ENCODE peak calls at places on chromosome 16, in six cellular contexts. One of them, this sample, is unnamed.

GRCh38 chr16:79651363-79651762 is 50.8 kb upstream of the MAF start:
- DNase-seq in progenitor cell of endocrine pancreas: no peak
- DNase-seq in PC-3: no peak
- DNase-seq in nephron progenitor cell: no peak
- DNase-seq in esophagus squamous epithelium: no peak
- DNase-seq in fibroblast of the aortic adventitia: peak; percentile 9
- DNase-seq in this sample: no peak

GRCh38 chr16:590165-590874 is 454 bp downstream of the RAB40C start:
- DNase-seq in progenitor cell of endocrine pancreas: no peak
- DNase-seq in PC-3: peak; percentile 23
- DNase-seq in nephron progenitor cell: no peak
- DNase-seq in esophagus squamous epithelium: no peak
- DNase-seq in fibroblast of the aortic adventitia: peak; percentile 35
- DNase-seq in this sample: no peak

GRCh38 chr16:48535831-48536599 is 74.0 kb downstream of the N4BP1 start:
- DNase-seq in progenitor cell of endocrine pancreas: no peak
- DNase-seq in PC-3: no peak
- DNase-seq in nephron progenitor cell: peak; percentile 69
- DNase-seq in esophagus squamous epithelium: no peak
- DNase-seq in fibroblast of the aortic adventitia: peak; percentile 80
- DNase-seq in this sample: peak; percentile 47

GRCh38 chr16:68084504-68085258 is 489 bp upstream of the NFATC3 start:
- DNase-seq in progenitor cell of endocrine pancreas: peak; percentile 73
- DNase-seq in PC-3: no peak
- DNase-seq in nephron progenitor cell: peak; percentile 84
- DNase-seq in esophagus squamous epithelium: peak; percentile 54
- DNase-seq in fibroblast of the aortic adventitia: peak; percentile 40
- DNase-seq in this sample: no peak

GRCh38 chr16:79598341-79599181 is 2.0 kb downstream of the MAF start:
- DNase-seq in progenitor cell of endocrine pancreas: peak; percentile 51
- DNase-seq in PC-3: no peak
- DNase-seq in nephron progenitor cell: peak; percentile 66
- DNase-seq in esophagus squamous epithelium: no peak
- DNase-seq in fibroblast of the aortic adventitia: no peak
- DNase-seq in this sample: no peak

GRCh38 chr16:17373533-17373932 is 97.2 kb downstream of the XYLT1 start:
- DNase-seq in progenitor cell of endocrine pancreas: no peak
- DNase-seq in PC-3: no peak
- DNase-seq in nephron progenitor cell: no peak
- DNase-seq in esophagus squamous epithelium: no peak
- DNase-seq in fibroblast of the aortic adventitia: no peak
- DNase-seq in this sample: no peak

GRCh38 chr16:87160218-87160617 is 157.0 kb downstream of the C16orf95 start:
- DNase-seq in progenitor cell of endocrine pancreas: no peak
- DNase-seq in PC-3: no peak
- DNase-seq in nephron progenitor cell: no peak
- DNase-seq in esophagus squamous epithelium: no peak
- DNase-seq in fibroblast of the aortic adventitia: no peak
- DNase-seq in this sample: no peak

GRCh38 chr16:31253642-31254045 is 6.1 kb upstream of the ITGAM start:
- DNase-seq in progenitor cell of endocrine pancreas: no peak
- DNase-seq in PC-3: no peak
- DNase-seq in nephron progenitor cell: no peak
- DNase-seq in esophagus squamous epithelium: no peak
- DNase-seq in fibroblast of the aortic adventitia: no peak
- DNase-seq in this sample: no peak

GRCh38 chr16:82761858-82762257 is 135.1 kb downstream of the CDH13 start:
- DNase-seq in progenitor cell of endocrine pancreas: no peak
- DNase-seq in PC-3: no peak
- DNase-seq in nephron progenitor cell: no peak
- DNase-seq in esophagus squamous epithelium: no peak
- DNase-seq in fibroblast of the aortic adventitia: peak; percentile 52
- DNase-seq in this sample: no peak

GRCh38 chr16:24013733-24014645 is 178.2 kb downstream of the PRKCB start:
- DNase-seq in progenitor cell of endocrine pancreas: no peak
- DNase-seq in PC-3: no peak
- DNase-seq in nephron progenitor cell: no peak
- DNase-seq in esophagus squamous epithelium: peak; percentile 33
- DNase-seq in fibroblast of the aortic adventitia: no peak
- DNase-seq in this sample: no peak

GRCh38 chr16:8733849-8734540 is 59.6 kb downstream of the ABAT start:
- DNase-seq in progenitor cell of endocrine pancreas: no peak
- DNase-seq in PC-3: no peak
- DNase-seq in nephron progenitor cell: no peak
- DNase-seq in esophagus squamous epithelium: no peak
- DNase-seq in fibroblast of the aortic adventitia: no peak
- DNase-seq in this sample: no peak
- TF ChIP-seq CTCF in progenitor cell of endocrine pancreas: no peak
- TF ChIP-seq CTCF in PC-3: no peak
- TF ChIP-seq CTCF in nephron progenitor cell: no peak
- TF ChIP-seq CTCF in esophagus squamous epithelium: no peak
- TF ChIP-seq CTCF in fibroblast of the aortic adventitia: no peak
- TF ChIP-seq CTCF in this sample: no peak

DNA sequence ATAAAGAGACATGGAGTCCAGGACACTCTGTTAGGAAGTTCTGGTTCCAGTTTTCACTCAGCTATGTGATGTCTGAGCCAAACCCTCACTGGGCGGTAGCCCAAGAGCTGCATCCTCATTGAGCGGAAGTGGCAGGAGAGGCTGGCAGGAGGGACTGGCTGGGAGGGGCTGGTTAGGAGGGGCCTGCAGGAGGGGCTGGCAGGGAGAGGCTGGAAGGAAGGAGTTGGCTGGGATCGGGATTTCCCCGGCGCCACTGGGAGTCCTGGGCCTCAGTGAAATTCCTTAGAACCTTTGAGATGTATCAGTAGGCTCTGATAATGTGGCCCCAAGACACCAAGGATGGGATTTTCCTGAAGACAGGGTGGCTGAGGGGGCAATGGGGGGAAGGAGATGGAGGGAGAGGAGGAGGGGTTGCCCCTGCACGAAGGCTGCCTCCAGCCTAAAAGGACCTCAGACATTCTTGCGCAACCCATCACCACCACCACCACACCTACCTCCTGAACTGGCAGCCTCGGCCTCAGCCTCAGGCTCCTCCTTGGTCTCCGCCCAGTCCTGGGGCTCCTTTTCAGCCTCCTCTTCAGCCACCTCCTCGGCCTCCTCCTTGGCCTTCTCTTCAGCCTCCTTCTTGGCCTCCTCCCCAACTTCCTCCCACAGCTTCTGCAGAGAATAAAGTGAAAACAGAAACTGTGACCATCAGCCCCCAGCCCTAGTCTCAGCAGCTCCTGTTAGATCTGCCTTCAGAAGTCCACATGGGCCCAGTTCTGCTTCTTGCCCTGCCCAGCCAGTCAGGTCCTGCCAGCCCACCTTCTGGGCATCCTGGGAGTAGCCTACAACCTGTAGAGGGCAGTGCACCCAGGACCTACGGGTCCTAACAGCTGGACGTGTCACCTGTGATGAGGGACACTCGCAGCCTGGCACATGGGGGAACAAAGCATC is 31.7 kb downstream of the CNGB1 start:
- DNase-seq in progenitor cell of endocrine pancreas: no peak
- DNase-seq in PC-3: peak; percentile 47
- DNase-seq in nephron progenitor cell: no peak
- DNase-seq in esophagus squamous epithelium: no peak
- DNase-seq in fibroblast of the aortic adventitia: peak; percentile 91
- DNase-seq in this sample: peak; percentile 76
- TF ChIP-seq CTCF in progenitor cell of endocrine pancreas: peak; percentile 25
- TF ChIP-seq CTCF in PC-3: peak; percentile 37
- TF ChIP-seq CTCF in nephron progenitor cell: no peak
- TF ChIP-seq CTCF in esophagus squamous epithelium: no peak
- TF ChIP-seq CTCF in fibroblast of the aortic adventitia: peak; percentile 15
- TF ChIP-seq CTCF in this sample: peak; percentile 19

GRCh38 chr16:56990407-56991286 is 1.3 kb downstream of the NLRC5 start:
- DNase-seq in progenitor cell of endocrine pancreas: no peak
- DNase-seq in PC-3: no peak
- DNase-seq in nephron progenitor cell: no peak
- DNase-seq in esophagus squamous epithelium: no peak
- DNase-seq in fibroblast of the aortic adventitia: no peak
- DNase-seq in this sample: no peak

GRCh38 chr16:56988161-56988947 is 1.0 kb upstream of the NLRC5 start:
- DNase-seq in progenitor cell of endocrine pancreas: no peak
- DNase-seq in PC-3: no peak
- DNase-seq in nephron progenitor cell: no peak
- DNase-seq in esophagus squamous epithelium: no peak
- DNase-seq in fibroblast of the aortic adventitia: peak; percentile 41
- DNase-seq in this sample: no peak

GRCh38 chr16:56987692-56988091 is 1.7 kb upstream of the NLRC5 start:
- DNase-seq in progenitor cell of endocrine pancreas: no peak
- DNase-seq in PC-3: no peak
- DNase-seq in nephron progenitor cell: no peak
- DNase-seq in esophagus squamous epithelium: no peak
- DNase-seq in fibroblast of the aortic adventitia: no peak
- DNase-seq in this sample: no peak

GRCh38 chr16:56989988-56990387 is 631 bp downstream of the NLRC5 start:
- DNase-seq in progenitor cell of endocrine pancreas: no peak
- DNase-seq in PC-3: no peak
- DNase-seq in nephron progenitor cell: no peak
- DNase-seq in esophagus squamous epithelium: no peak
- DNase-seq in fibroblast of the aortic adventitia: no peak
- DNase-seq in this sample: no peak

GRCh38 chr16:56988948-56989945 is at the start of gene NLRC5:
- DNase-seq in progenitor cell of endocrine pancreas: peak; percentile 41
- DNase-seq in PC-3: peak; percentile 63
- DNase-seq in nephron progenitor cell: peak; percentile 69
- DNase-seq in esophagus squamous epithelium: peak; percentile 36
- DNase-seq in fibroblast of the aortic adventitia: peak; percentile 81
- DNase-seq in this sample: peak; percentile 60
- TF ChIP-seq CTCF in progenitor cell of endocrine pancreas: no peak
- TF ChIP-seq CTCF in PC-3: no peak
- TF ChIP-seq CTCF in nephron progenitor cell: no peak
- TF ChIP-seq CTCF in esophagus squamous epithelium: no peak
- TF ChIP-seq CTCF in fibroblast of the aortic adventitia: no peak
- TF ChIP-seq CTCF in this sample: no peak

GRCh38 chr16:22297114-22297870 is at the start of gene POLR3E:
- DNase-seq in progenitor cell of endocrine pancreas: peak; percentile 100
- DNase-seq in PC-3: peak; percentile 95
- DNase-seq in nephron progenitor cell: peak; percentile 100
- DNase-seq in esophagus squamous epithelium: peak; percentile 89
- DNase-seq in fibroblast of the aortic adventitia: peak; percentile 97
- DNase-seq in this sample: peak; percentile 96

GRCh38 chr16:22299036-22299435 is 1.8 kb downstream of the POLR3E start:
- DNase-seq in progenitor cell of endocrine pancreas: no peak
- DNase-seq in PC-3: no peak
- DNase-seq in nephron progenitor cell: no peak
- DNase-seq in esophagus squamous epithelium: no peak
- DNase-seq in fibroblast of the aortic adventitia: no peak
- DNase-seq in this sample: no peak

GRCh38 chr16:22302776-22303363 is 5.7 kb downstream of the POLR3E start:
- DNase-seq in progenitor cell of endocrine pancreas: no peak
- DNase-seq in PC-3: no peak
- DNase-seq in nephron progenitor cell: no peak
- DNase-seq in esophagus squamous epithelium: no peak
- DNase-seq in fibroblast of the aortic adventitia: no peak
- DNase-seq in this sample: no peak

GRCh38 chr16:22297871-22298733 is 893 bp downstream of the POLR3E start:
- DNase-seq in progenitor cell of endocrine pancreas: peak; percentile 52
- DNase-seq in PC-3: peak; percentile 89
- DNase-seq in nephron progenitor cell: peak; percentile 77
- DNase-seq in esophagus squamous epithelium: no peak
- DNase-seq in fibroblast of the aortic adventitia: peak; percentile 98
- DNase-seq in this sample: peak; percentile 95

DNA sequence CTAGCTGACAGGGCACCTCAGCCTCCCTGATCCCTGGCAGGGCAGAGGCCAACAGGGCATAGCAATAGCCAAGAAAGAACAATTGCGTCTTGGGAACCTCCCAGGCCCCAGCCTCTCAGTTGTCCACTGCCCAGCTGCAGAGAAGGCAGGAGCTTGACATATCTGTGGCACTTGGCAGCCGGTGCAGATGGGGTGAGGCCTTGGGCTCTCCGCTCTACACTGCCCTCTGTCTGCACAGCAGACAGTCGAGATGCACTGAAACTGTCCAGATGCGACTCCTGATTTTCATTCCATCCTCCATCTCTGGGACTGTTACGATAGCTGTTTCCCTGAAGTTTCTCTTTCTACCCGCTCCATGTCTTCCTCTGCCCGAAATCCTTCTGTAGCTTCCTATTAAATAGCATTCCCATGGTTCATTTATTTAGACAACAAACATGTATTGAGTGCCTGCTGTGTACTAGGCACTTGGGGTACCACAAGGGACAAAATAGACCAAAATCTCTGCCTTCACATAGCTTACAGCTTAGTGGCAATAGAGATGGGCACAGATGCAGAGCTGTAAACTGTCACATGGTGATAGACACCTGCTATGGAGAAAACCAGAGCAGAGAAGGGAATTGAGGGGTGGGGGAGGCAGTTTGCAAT is 3.3 kb downstream of the POLR3E start:
- DNase-seq in progenitor cell of endocrine pancreas: no peak
- DNase-seq in PC-3: peak; percentile 57
- DNase-seq in nephron progenitor cell: peak; percentile 42
- DNase-seq in esophagus squamous epithelium: no peak
- DNase-seq in fibroblast of the aortic adventitia: peak; percentile 60
- DNase-seq in this sample: no peak
- TF ChIP-seq CTCF in progenitor cell of endocrine pancreas: peak; percentile 38
- TF ChIP-seq CTCF in PC-3: peak; percentile 68
- TF ChIP-seq CTCF in nephron progenitor cell: peak; percentile 42
- TF ChIP-seq CTCF in esophagus squamous epithelium: peak; percentile 67
- TF ChIP-seq CTCF in fibroblast of the aortic adventitia: peak; percentile 68
- TF ChIP-seq CTCF in this sample: peak; percentile 71

GRCh38 chr16:9778879-9779278 is 403.3 kb downstream of the GRIN2A start:
- DNase-seq in progenitor cell of endocrine pancreas: no peak
- DNase-seq in PC-3: no peak
- DNase-seq in nephron progenitor cell: no peak
- DNase-seq in esophagus squamous epithelium: no peak
- DNase-seq in fibroblast of the aortic adventitia: no peak
- DNase-seq in this sample: no peak
- TF ChIP-seq CTCF in progenitor cell of endocrine pancreas: no peak
- TF ChIP-seq CTCF in PC-3: no peak
- TF ChIP-seq CTCF in nephron progenitor cell: no peak
- TF ChIP-seq CTCF in esophagus squamous epithelium: no peak
- TF ChIP-seq CTCF in fibroblast of the aortic adventitia: no peak
- TF ChIP-seq CTCF in this sample: no peak

DNA sequence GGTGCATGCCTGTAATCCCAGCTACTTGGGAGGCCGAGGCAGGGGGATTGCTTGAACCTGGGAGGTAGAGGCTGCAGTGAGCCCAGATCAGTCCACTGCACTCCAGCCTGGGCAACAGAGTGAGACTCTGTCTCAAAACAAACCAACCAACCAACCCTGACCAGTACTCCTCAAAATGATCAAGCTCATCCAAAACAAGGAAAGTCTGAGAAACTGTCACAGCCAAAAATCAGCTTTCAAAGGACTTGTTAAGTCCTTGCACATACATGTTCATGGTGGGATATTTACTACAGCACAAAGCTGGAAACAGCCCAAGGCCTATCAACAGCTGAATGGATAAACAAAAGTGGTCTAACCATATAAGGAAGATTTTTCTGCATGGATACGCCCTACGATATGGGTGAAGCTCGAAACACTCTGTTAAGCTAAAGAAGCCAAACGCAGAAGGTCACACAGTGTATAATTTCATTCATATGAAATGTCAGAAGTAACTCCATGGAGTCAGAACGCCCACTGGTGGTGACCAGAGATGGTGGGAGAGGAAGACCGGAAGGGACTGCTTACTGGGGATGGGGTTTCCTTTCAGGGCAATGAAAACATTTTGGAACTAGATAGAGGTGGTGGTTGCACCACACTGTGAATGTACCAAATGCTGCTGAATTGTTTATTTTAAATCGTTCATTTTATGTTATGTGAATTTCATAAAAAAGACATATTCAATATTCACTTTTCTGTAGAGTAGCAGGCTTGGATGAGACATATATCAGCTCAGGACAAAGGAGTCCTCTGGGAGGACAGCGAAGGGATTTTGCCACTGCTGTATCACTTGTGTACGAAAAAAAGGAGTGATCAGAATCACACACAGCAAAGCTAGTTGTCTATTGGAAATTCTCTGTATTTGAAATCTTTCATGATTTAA is 17.7 kb downstream of the CCL17 start:
- DNase-seq in progenitor cell of endocrine pancreas: no peak
- DNase-seq in PC-3: peak; percentile 69
- DNase-seq in nephron progenitor cell: peak; percentile 39
- DNase-seq in esophagus squamous epithelium: no peak
- DNase-seq in fibroblast of the aortic adventitia: peak; percentile 79
- DNase-seq in this sample: peak; percentile 24
- TF ChIP-seq CTCF in progenitor cell of endocrine pancreas: peak; percentile 62
- TF ChIP-seq CTCF in PC-3: peak; percentile 79
- TF ChIP-seq CTCF in nephron progenitor cell: peak; percentile 49
- TF ChIP-seq CTCF in esophagus squamous epithelium: peak; percentile 61
- TF ChIP-seq CTCF in fibroblast of the aortic adventitia: peak; percentile 85
- TF ChIP-seq CTCF in this sample: peak; percentile 80

This sample was measured in AG09319.